ENCODE peak calls at places on chromosome 18, in five cellular contexts. A is sigmoid colon, P is esophagus squamous epithelium, E is GM23248, I is H9. O is an unnamed sample. For H3K9me3, the result is how much of the 10 kb centered on the place peaks cover.

GRCh38 chr18:777021-777420 is 35.0 kb downstream of the YES1 start:
- DNase-seq in A (no peak), P (no peak), E (peak), I (no peak), O (no peak)

GRCh38 chr18:59634096-59634495 is 63.1 kb downstream of the CCBE1 start:
- DNase-seq in A (no peak), P (no peak), E (peak), I (no peak), O (no peak)

GRCh38 chr18:44465337-44465736 is 215.4 kb upstream of the SETBP1 start:
- DNase-seq in A (no peak), P (no peak), E (no peak), I (no peak), O (no peak)

GRCh38 chr18:9673296-9674251 is 34.5 kb upstream of the RAB31 start:
- DNase-seq in A (no peak), P (no peak), E (peak), I (peak), O (peak)

GRCh38 chr18:34951625-34952379 is 89.4 kb upstream of the MAPRE2 start:
- DNase-seq in A (no peak), P (no peak), E (no peak), I (no peak), O (no peak)

GRCh38 chr18:27276479-27276878 is 91.4 kb upstream of the CHST9 start:
- DNase-seq in A (no peak), P (no peak), E (no peak), I (no peak), O (no peak)

GRCh38 chr18:36843199-36843598 is 14.3 kb downstream of the KIAA1328 start:
- DNase-seq in A (no peak), P (no peak), E (no peak), I (no peak), O (no peak)

GRCh38 chr18:6328624-6329016 is 86.1 kb downstream of the L3MBTL4 start:
- DNase-seq in A (no peak), P (no peak), E (no peak), I (no peak), O (no peak)

GRCh38 chr18:77000527-77000926 is 132.1 kb downstream of the MBP start:
- DNase-seq in A (peak), P (no peak), E (peak), I (peak), O (peak)

GRCh38 chr18:23380001-23380550 is 73.0 kb upstream of the RIOK3 start:
- DNase-seq in A (no peak), P (no peak), E (no peak), I (no peak), O (no peak)

GRCh38 chr18:37481058-37481457 is 84.5 kb downstream of the CELF4 start:
- DNase-seq in A (no peak), P (no peak), E (no peak), I (no peak), O (no peak)

GRCh38 chr18:75215663-75216062 is 5.1 kb downstream of the TSHZ1 start:
- DNase-seq in A (no peak), P (no peak), E (no peak), I (no peak), O (no peak)

GRCh38 chr18:56083097-56083865 is 495.3 kb upstream of the TCF4 start:
- DNase-seq in A (no peak), P (no peak), E (peak), I (no peak), O (no peak)

GRCh38 chr18:58911766-58912165 is 47.1 kb downstream of the ZNF532 start:
- DNase-seq in A (no peak), P (no peak), E (peak), I (no peak), O (no peak)

GRCh38 chr18:71485578-71485977 is 1058.6 kb downstream of the CBLN2 start:
- DNase-seq in A (no peak), P (no peak), E (no peak), I (no peak), O (no peak)

GRCh38 chr18:26568513-26568912 is 20.2 kb upstream of the KCTD1 start:
- DNase-seq in A (no peak), P (no peak), E (no peak), I (no peak), O (no peak)

GRCh38 chr18:55228707-55229106 is 269.4 kb upstream of the CCDC68 start:
- DNase-seq in A (peak), P (no peak), E (no peak), I (no peak), O (no peak)

GRCh38 chr18:51727780-51728179 is 530.3 kb upstream of the MEX3C start:
- DNase-seq in A (no peak), P (no peak), E (no peak), I (no peak), O (no peak)

GRCh38 chr18:56258178-56258577 is 380.2 kb downstream of the TXNL1 start:
- DNase-seq in A (no peak), P (no peak), E (no peak), I (no peak), O (no peak)

GRCh38 chr18:34999734-35000397 is 41.3 kb upstream of the MAPRE2 start:
- DNase-seq in A (no peak), P (no peak), E (no peak), I (peak), O (no peak)

GRCh38 chr18:23648456-23648855 is 14.3 kb downstream of the ANKRD29 start:
- DNase-seq in A (no peak), P (no peak), E (no peak), I (no peak), O (no peak)

GRCh38 chr18:26869640-26870039 is 4.1 kb upstream of the AQP4 start:
- DNase-seq in A (no peak), P (no peak), E (no peak), I (no peak), O (no peak)

GRCh38 chr18:42640160-42640559 is 475.3 kb downstream of the RIT2 start:
- DNase-seq in A (no peak), P (no peak), E (no peak), I (no peak), O (no peak)

GRCh38 chr18:63213331-63213900 is 106.2 kb downstream of the BCL2 start:
- DNase-seq in A (no peak), P (no peak), E (peak), I (no peak), O (no peak)

GRCh38 chr18:75016025-75016717 is 192.8 kb downstream of the PTGR3 start:
- DNase-seq in A (no peak), P (no peak), E (no peak), I (no peak), O (no peak)

GRCh38 chr18:79889569-79889968 is 61.9 kb downstream of the SLC66A2 start:
- DNase-seq in A (no peak), P (no peak), E (no peak), I (no peak), O (no peak)
- H3K9me3 ChIP-seq in A (under half), P (under half), E (under half), I (under half), O (half or more)

GRCh38 chr18:62175521-62175920 is 11.3 kb downstream of the PIGN start:
- DNase-seq in A (no peak), P (no peak), E (peak), I (no peak), O (no peak)
- H3K27ac ChIP-seq in A (no peak), P (no peak), E (no peak), I (no peak), O (no peak)

GRCh38 chr18:14971461-14972185 is 223.7 kb downstream of the ANKRD30B start:
- DNase-seq in A (no peak), P (no peak), E (peak), I (no peak), O (no peak)
- H3K9me3 ChIP-seq in A (under half), P (under half), E (under half), I (half or more), O (under half)

GRCh38 chr18:68843467-68844089 is 45.7 kb downstream of the CCDC102B start:
- DNase-seq in A (no peak), P (no peak), E (peak), I (no peak), O (no peak)

GRCh38 chr18:68848242-68848641 is 50.4 kb downstream of the CCDC102B start:
- DNase-seq in A (no peak), P (no peak), E (no peak), I (no peak), O (peak)

GRCh38 chr18:68847219-68847860 is 49.5 kb downstream of the CCDC102B start:
- DNase-seq in A (no peak), P (no peak), E (peak), I (no peak), O (peak)
- H3K27ac ChIP-seq in A (no peak), P (no peak), E (no peak), I (no peak), O (no peak)

GRCh38 chr18:73959341-73959740 is 188.3 kb downstream of the FBXO15 start:
- DNase-seq in A (no peak), P (no peak), E (no peak), I (no peak), O (no peak)

GRCh38 chr18:73948497-73948896 is 199.1 kb downstream of the FBXO15 start:
- DNase-seq in A (no peak), P (no peak), E (no peak), I (no peak), O (no peak)

GRCh38 chr18:73952296-73952946 is 195.2 kb downstream of the FBXO15 start:
- DNase-seq in A (no peak), P (no peak), E (no peak), I (no peak), O (no peak)

GRCh38 chr18:73950116-73950705 is 197.4 kb downstream of the FBXO15 start:
- DNase-seq in A (no peak), P (no peak), E (no peak), I (no peak), O (no peak)

DNA sequence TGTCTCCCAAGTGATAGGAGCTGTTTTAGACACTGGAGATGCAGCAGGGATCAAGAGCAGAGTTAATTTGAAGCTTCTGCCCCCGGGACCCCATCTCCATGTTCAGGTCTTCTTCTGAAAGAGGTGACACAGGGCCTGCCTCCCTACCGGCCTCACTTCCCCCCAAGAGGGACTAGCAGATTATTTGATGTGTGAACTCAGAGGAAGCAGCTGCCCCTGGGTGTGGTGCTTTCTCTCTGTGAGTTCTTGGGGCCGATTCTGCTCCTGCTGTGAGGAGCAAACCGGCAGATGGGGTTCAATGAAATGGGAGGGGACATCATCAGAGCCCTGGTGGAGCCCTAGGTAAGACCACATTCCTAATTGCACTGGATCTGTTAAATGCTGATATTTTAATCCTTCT is 193.4 kb downstream of the FBXO15 start:
- DNase-seq in A (no peak), P (no peak), E (no peak), I (no peak), O (no peak)
- H3K9me3 ChIP-seq in A (under half), P (under half), E (under half), I (under half), O (under half)